ENCODE peak calls at places on chromosomes 11 and 22, in four cellular contexts. S is mesendoderm, N is right cardiac atrium, L is iPS DF 6.9. A is an unnamed sample. For H3K4me1, the result is how much of the 10 kb centered on the place peaks cover.

GRCh38 chr22:27105142-27106025 is 448.0 kb downstream of the MIAT start:
- DNase-seq in N (peak), L (no peak), S (no peak), A (no peak)

GRCh38 chr22:29260601-29261315 is 7.0 kb downstream of the RHBDD3 start:
- DNase-seq in N (peak), S (no peak), L (no peak), A (no peak)

GRCh38 chr11:37509471-37509870 is 911.4 kb upstream of the RAG2 start:
- DNase-seq in S (no peak), L (no peak), N (no peak), A (no peak)

GRCh38 chr11:126090452-126090851 is 27.8 kb upstream of the CDON start:
- DNase-seq in S (no peak), N (no peak), L (no peak), A (no peak)

GRCh38 chr11:48150213-48150612 is 66.4 kb upstream of the OR4B1 start:
- DNase-seq in S (no peak), N (no peak), L (no peak), A (no peak)

GRCh38 chr11:43575931-43576833 is 104.4 kb upstream of the HSD17B12 start:
- DNase-seq in S (no peak), N (no peak), L (no peak), A (no peak)

GRCh38 chr11:108193725-108194124 is 28.7 kb downstream of the NPAT start:
- DNase-seq in S (no peak), N (no peak), L (no peak), A (no peak)

GRCh38 chr11:7892751-7893356 is 38.2 kb downstream of the OR10A6 start:
- DNase-seq in N (no peak), S (peak), L (no peak), A (no peak)

GRCh38 chr22:44085743-44086741 is 61.9 kb downstream of the PARVB start:
- DNase-seq in S (peak), L (peak), N (peak), A (no peak)

GRCh38 chr11:12942157-12942556 is 67.0 kb upstream of the RASSF10 start:
- DNase-seq in S (no peak), L (no peak), N (no peak), A (no peak)

GRCh38 chr11:15800121-15800800 is 556.1 kb downstream of the SOX6 start:
- DNase-seq in S (peak), N (peak), L (no peak), A (no peak)

GRCh38 chr22:17773606-17774205 is 563 bp downstream of the BID start:
- DNase-seq in N (no peak), S (peak), L (no peak), A (no peak)

GRCh38 chr11:121451982-121452608 is at the start of gene SORL1:
- DNase-seq in N (peak), L (peak), S (peak), A (no peak)

GRCh38 chr11:12692238-12693074 is 18.2 kb downstream of the TEAD1 start:
- DNase-seq in L (no peak), N (peak), S (peak), A (peak)

GRCh38 chr22:50206599-50206998 is 5.8 kb downstream of the SELENOO start:
- DNase-seq in S (peak), N (peak), L (no peak), A (no peak)

GRCh38 chr11:67418476-67419281 is 3.2 kb downstream of the CARNS1 start:
- DNase-seq in N (peak), S (no peak), L (no peak), A (no peak)

GRCh38 chr11:80822248-80822647 is 1381.4 kb upstream of the TENM4 start:
- DNase-seq in S (no peak), L (no peak), N (no peak), A (no peak)

GRCh38 chr22:49014227-49015201 is 813.2 kb downstream of the BRD1 start:
- DNase-seq in N (peak), L (no peak), S (no peak), A (peak)

GRCh38 chr11:100681064-100681502 is 6.0 kb upstream of the ARHGAP42 start:
- DNase-seq in L (no peak), S (peak), N (peak), A (no peak)

GRCh38 chr22:24433001-24433867 is 5.8 kb downstream of the ADORA2A start:
- DNase-seq in L (no peak), N (no peak), S (no peak), A (no peak)

GRCh38 chr11:74739546-74740270 is 8.5 kb upstream of the CHRDL2 start:
- DNase-seq in S (peak), N (peak), L (no peak), A (no peak)

GRCh38 chr22:36331912-36332622 is 55.7 kb downstream of the MYH9 start:
- DNase-seq in L (no peak), S (peak), N (peak), A (no peak)

GRCh38 chr11:16843307-16843706 is 104.9 kb downstream of the C11orf58 start:
- DNase-seq in S (no peak), N (no peak), L (no peak), A (no peak)

GRCh38 chr11:64271339-64272132 is 12.9 kb downstream of the BAD start:
- DNase-seq in N (peak), L (peak), S (peak), A (peak)

GRCh38 chr22:22571862-22572261 is 12.8 kb upstream of the PRAME start:
- DNase-seq in N (no peak), S (no peak), L (no peak), A (no peak)
- H3K4me1 ChIP-seq in N (under half), S (under half), L (under half), A (under half)

GRCh38 chr11:5118893-5119292 is 19.3 kb downstream of the OR52A5 start:
- DNase-seq in L (no peak), S (no peak), N (no peak), A (no peak)
- H3K27ac ChIP-seq in L (no peak), S (no peak), N (no peak), A (no peak)

GRCh38 chr11:60040109-60040508 is at the start of gene OOSP2:
- DNase-seq in L (no peak), S (peak), N (no peak), A (no peak)
- H3K4me1 ChIP-seq in L (under half), S (under half), N (under half), A (under half)

GRCh38 chr11:61343792-61344745 is 11.0 kb downstream of the TKFC start:
- DNase-seq in S (no peak), N (no peak), L (no peak), A (no peak)

GRCh38 chr11:61345170-61345610 is 12.2 kb downstream of the TKFC start:
- DNase-seq in S (peak), L (no peak), N (no peak), A (no peak)

GRCh38 chr11:61349189-61349751 is 12.4 kb downstream of the CYB561A3 start:
- DNase-seq in N (no peak), L (no peak), S (no peak), A (no peak)

GRCh38 chr11:61347916-61348461 is 13.7 kb downstream of the CYB561A3 start:
- DNase-seq in L (no peak), S (peak), N (no peak), A (no peak)

DNA sequence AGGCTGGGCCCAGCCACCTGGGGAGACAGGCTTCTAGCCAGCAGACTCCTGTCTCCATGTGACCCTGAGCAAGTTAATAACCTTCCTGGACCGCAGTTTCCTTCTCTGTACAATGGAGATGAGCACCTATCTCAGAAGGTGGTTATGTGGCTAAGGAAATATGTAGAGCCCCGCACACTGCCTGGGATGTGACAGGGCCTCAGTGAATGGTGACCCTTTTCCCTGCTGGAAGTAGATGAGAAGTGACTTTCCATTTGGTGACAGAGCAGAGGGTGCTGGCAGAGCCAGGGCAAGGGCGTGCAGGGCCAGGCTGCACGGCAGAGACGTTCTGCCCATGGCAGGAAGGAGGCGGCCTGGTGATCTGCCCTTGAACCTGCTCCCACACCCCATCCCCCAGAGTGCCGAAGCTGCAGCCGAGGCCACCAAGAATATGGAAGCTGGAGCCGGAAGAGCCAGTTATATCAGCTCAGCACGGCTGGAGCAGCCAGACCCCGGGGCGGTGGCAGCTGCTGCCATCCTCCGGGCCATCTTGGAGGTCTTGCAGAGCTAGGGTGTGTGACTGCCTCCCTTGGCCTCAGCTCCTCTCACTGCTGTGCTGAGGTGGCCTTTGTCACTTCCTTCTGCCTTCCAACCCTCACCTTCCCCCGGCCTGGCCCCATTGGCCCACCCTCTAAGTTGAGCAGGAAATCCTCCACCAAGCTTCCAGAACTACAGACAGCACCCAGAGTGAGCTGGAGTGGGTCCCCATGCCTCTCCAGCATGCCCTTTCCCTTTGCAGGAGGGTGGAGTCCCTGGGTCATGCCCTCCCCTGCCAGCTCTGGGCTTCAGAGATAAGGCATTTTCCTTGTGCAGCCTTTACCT is 13.2 kb downstream of the TKFC start:
- DNase-seq in S (no peak), L (no peak), N (no peak), A (no peak)
- H3K27ac ChIP-seq in S (no peak), L (no peak), N (no peak), A (peak)

GRCh38 chr22:39279170-39279850 is 34.5 kb upstream of the PDGFB start:
- DNase-seq in N (no peak), L (no peak), S (no peak), A (no peak)
- H3K4me1 ChIP-seq in N (under half), L (under half), S (under half), A (under half)

GRCh38 chr22:46893281-46894020 is 131.0 kb downstream of the TBC1D22A start:
- DNase-seq in S (no peak), N (no peak), L (no peak), A (peak)

GRCh38 chr22:46891382-46891951 is 129.0 kb downstream of the TBC1D22A start:
- DNase-seq in N (no peak), S (no peak), L (no peak), A (no peak)

GRCh38 chr22:46890819-46891218 is 128.4 kb downstream of the TBC1D22A start:
- DNase-seq in S (no peak), L (no peak), N (no peak), A (no peak)

GRCh38 chr22:46894081-46894671 is 131.7 kb downstream of the TBC1D22A start:
- DNase-seq in S (no peak), N (no peak), L (no peak), A (no peak)

DNA sequence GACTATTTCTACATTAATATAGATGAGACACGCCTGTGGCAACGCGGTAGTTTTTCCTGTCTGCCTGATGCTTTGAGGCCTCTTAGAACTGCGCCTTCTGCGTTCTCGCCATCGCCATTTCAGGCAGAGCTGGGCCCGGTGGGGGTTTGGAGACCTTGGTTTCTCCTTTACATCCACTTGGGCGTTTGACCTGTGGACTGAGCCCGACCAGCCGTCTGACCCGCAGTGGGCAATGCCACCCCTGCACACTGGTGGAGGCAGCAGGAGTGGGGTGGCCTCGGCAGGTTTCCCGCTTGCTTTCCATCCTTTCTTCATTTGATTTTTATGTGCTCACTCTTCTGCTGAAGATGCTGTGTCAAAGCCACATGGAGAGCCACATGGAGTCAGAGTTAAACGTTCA is 130.4 kb downstream of the TBC1D22A start:
- DNase-seq in S (no peak), L (no peak), N (no peak), A (no peak)
- H3K27ac ChIP-seq in S (no peak), L (no peak), N (no peak), A (no peak)

GRCh38 chr11:62558669-62559068 is 12.1 kb upstream of the AHNAK start:
- DNase-seq in S (no peak), N (no peak), L (no peak), A (no peak)
- H3K4me1 ChIP-seq in S (under half), N (under half), L (under half), A (half or more)

GRCh38 chr22:37911697-37912096 is 5.6 kb downstream of the MICALL1 start:
- DNase-seq in S (no peak), L (no peak), N (no peak), A (no peak)
- H3K27ac ChIP-seq in S (peak), L (no peak), N (no peak), A (peak)

GRCh38 chr22:45915841-45916240 is 61.1 kb downstream of the WNT7B start:
- DNase-seq in S (no peak), N (no peak), L (no peak), A (no peak)

GRCh38 chr22:45914309-45914708 is 62.7 kb downstream of the WNT7B start:
- DNase-seq in L (no peak), N (no peak), S (no peak), A (no peak)

GRCh38 chr22:45917146-45917545 is 59.8 kb downstream of the WNT7B start:
- DNase-seq in N (no peak), S (no peak), L (no peak), A (no peak)

GRCh38 chr22:45916515-45916914 is 60.4 kb downstream of the WNT7B start:
- DNase-seq in S (no peak), N (no peak), L (no peak), A (no peak)

GRCh38 chr22:45915151-45915550 is 61.8 kb downstream of the WNT7B start:
- DNase-seq in L (no peak), N (no peak), S (no peak), A (no peak)
- H3K4me1 ChIP-seq in L (under half), N (under half), S (under half), A (under half)

GRCh38 chr11:132358573-132358953 is 988.1 kb downstream of the NTM start:
- DNase-seq in L (no peak), N (no peak), S (no peak), A (no peak)
- H3K27ac ChIP-seq in L (no peak), N (no peak), S (no peak), A (no peak)

A was measured in suprapubic skin.